ENCODE peak calls at places on chromosome 2, in eight cellular contexts. One of them, this sample, is unnamed.

GRCh38 chr2:222709191-222709891 is 37.9 kb downstream of the MOGAT1 start:
- DNase-seq in AG04449: peak
- DNase-seq in amygdala: peak
- DNase-seq in HFFc6: peak
- DNase-seq in foreskin fibroblast: peak
- DNase-seq in stimulated activated CD4-positive, alpha-beta T cell treated with anti-CD3 and anti-CD28 coated beads, Interleukin-15, amount 100 ng/mL, for 48 hours: no peak
- DNase-seq in right cardiac atrium: peak
- DNase-seq in activated CD4-positive, alpha-beta T cell treated with anti-CD3 and anti-CD28 coated beads, Interleukin-2, amount 50 U/mL, for 4 hours: no peak
- DNase-seq in this sample: peak

GRCh38 chr2:45578056-45578843 is 32.8 kb downstream of the SRBD1 start:
- DNase-seq in right cardiac atrium: no peak
- DNase-seq in stimulated activated CD4-positive, alpha-beta T cell treated with anti-CD3 and anti-CD28 coated beads, Interleukin-15, amount 100 ng/mL, for 48 hours: no peak
- DNase-seq in AG04449: no peak
- DNase-seq in amygdala: no peak
- DNase-seq in activated CD4-positive, alpha-beta T cell treated with anti-CD3 and anti-CD28 coated beads, Interleukin-2, amount 50 U/mL, for 4 hours: peak
- DNase-seq in foreskin fibroblast: peak
- DNase-seq in HFFc6: peak
- DNase-seq in this sample: no peak

GRCh38 chr2:172098287-172098649 is 4.4 kb downstream of the DLX2 start:
- DNase-seq in stimulated activated CD4-positive, alpha-beta T cell treated with anti-CD3 and anti-CD28 coated beads, Interleukin-15, amount 100 ng/mL, for 48 hours: no peak
- DNase-seq in right cardiac atrium: no peak
- DNase-seq in amygdala: no peak
- DNase-seq in foreskin fibroblast: no peak
- DNase-seq in activated CD4-positive, alpha-beta T cell treated with anti-CD3 and anti-CD28 coated beads, Interleukin-2, amount 50 U/mL, for 4 hours: no peak
- DNase-seq in HFFc6: no peak
- DNase-seq in AG04449: no peak
- DNase-seq in this sample: no peak

GRCh38 chr2:73851274-73851673 is 22.5 kb downstream of the STAMBP start:
- DNase-seq in activated CD4-positive, alpha-beta T cell treated with anti-CD3 and anti-CD28 coated beads, Interleukin-2, amount 50 U/mL, for 4 hours: no peak
- DNase-seq in foreskin fibroblast: peak
- DNase-seq in AG04449: no peak
- DNase-seq in amygdala: no peak
- DNase-seq in stimulated activated CD4-positive, alpha-beta T cell treated with anti-CD3 and anti-CD28 coated beads, Interleukin-15, amount 100 ng/mL, for 48 hours: no peak
- DNase-seq in HFFc6: no peak
- DNase-seq in right cardiac atrium: no peak
- DNase-seq in this sample: no peak

GRCh38 chr2:236986524-236987330 is 99.0 kb upstream of the COPS8 start:
- DNase-seq in stimulated activated CD4-positive, alpha-beta T cell treated with anti-CD3 and anti-CD28 coated beads, Interleukin-15, amount 100 ng/mL, for 48 hours: no peak
- DNase-seq in amygdala: no peak
- DNase-seq in foreskin fibroblast: no peak
- DNase-seq in right cardiac atrium: no peak
- DNase-seq in HFFc6: no peak
- DNase-seq in activated CD4-positive, alpha-beta T cell treated with anti-CD3 and anti-CD28 coated beads, Interleukin-2, amount 50 U/mL, for 4 hours: no peak
- DNase-seq in AG04449: no peak
- DNase-seq in this sample: no peak

GRCh38 chr2:238242731-238243495 is 3.1 kb upstream of the HES6 start:
- DNase-seq in AG04449: no peak
- DNase-seq in foreskin fibroblast: no peak
- DNase-seq in right cardiac atrium: peak
- DNase-seq in amygdala: no peak
- DNase-seq in stimulated activated CD4-positive, alpha-beta T cell treated with anti-CD3 and anti-CD28 coated beads, Interleukin-15, amount 100 ng/mL, for 48 hours: no peak
- DNase-seq in HFFc6: no peak
- DNase-seq in activated CD4-positive, alpha-beta T cell treated with anti-CD3 and anti-CD28 coated beads, Interleukin-2, amount 50 U/mL, for 4 hours: no peak
- DNase-seq in this sample: no peak

GRCh38 chr2:69932596-69932922 is 17.6 kb downstream of the MXD1 start:
- DNase-seq in stimulated activated CD4-positive, alpha-beta T cell treated with anti-CD3 and anti-CD28 coated beads, Interleukin-15, amount 100 ng/mL, for 48 hours: no peak
- DNase-seq in foreskin fibroblast: peak
- DNase-seq in activated CD4-positive, alpha-beta T cell treated with anti-CD3 and anti-CD28 coated beads, Interleukin-2, amount 50 U/mL, for 4 hours: no peak
- DNase-seq in amygdala: no peak
- DNase-seq in AG04449: no peak
- DNase-seq in right cardiac atrium: no peak
- DNase-seq in HFFc6: no peak
- DNase-seq in this sample: no peak

GRCh38 chr2:102717308-102718018 is 44.4 kb upstream of the TMEM182 start:
- DNase-seq in amygdala: no peak
- DNase-seq in AG04449: peak
- DNase-seq in activated CD4-positive, alpha-beta T cell treated with anti-CD3 and anti-CD28 coated beads, Interleukin-2, amount 50 U/mL, for 4 hours: no peak
- DNase-seq in HFFc6: peak
- DNase-seq in stimulated activated CD4-positive, alpha-beta T cell treated with anti-CD3 and anti-CD28 coated beads, Interleukin-15, amount 100 ng/mL, for 48 hours: no peak
- DNase-seq in right cardiac atrium: no peak
- DNase-seq in foreskin fibroblast: peak
- DNase-seq in this sample: peak

GRCh38 chr2:69525261-69525660 is 88.0 kb upstream of the NFU1 start:
- DNase-seq in stimulated activated CD4-positive, alpha-beta T cell treated with anti-CD3 and anti-CD28 coated beads, Interleukin-15, amount 100 ng/mL, for 48 hours: no peak
- DNase-seq in AG04449: no peak
- DNase-seq in foreskin fibroblast: no peak
- DNase-seq in right cardiac atrium: no peak
- DNase-seq in activated CD4-positive, alpha-beta T cell treated with anti-CD3 and anti-CD28 coated beads, Interleukin-2, amount 50 U/mL, for 4 hours: no peak
- DNase-seq in HFFc6: no peak
- DNase-seq in amygdala: no peak
- DNase-seq in this sample: no peak

GRCh38 chr2:151886235-151886634 is 58.0 kb upstream of the ARL5A start:
- DNase-seq in AG04449: no peak
- DNase-seq in right cardiac atrium: no peak
- DNase-seq in HFFc6: no peak
- DNase-seq in foreskin fibroblast: peak
- DNase-seq in activated CD4-positive, alpha-beta T cell treated with anti-CD3 and anti-CD28 coated beads, Interleukin-2, amount 50 U/mL, for 4 hours: no peak
- DNase-seq in amygdala: no peak
- DNase-seq in stimulated activated CD4-positive, alpha-beta T cell treated with anti-CD3 and anti-CD28 coated beads, Interleukin-15, amount 100 ng/mL, for 48 hours: no peak
- DNase-seq in this sample: peak

GRCh38 chr2:172615862-172616261 is 60.0 kb downstream of the PDK1 start:
- DNase-seq in stimulated activated CD4-positive, alpha-beta T cell treated with anti-CD3 and anti-CD28 coated beads, Interleukin-15, amount 100 ng/mL, for 48 hours: no peak
- DNase-seq in foreskin fibroblast: peak
- DNase-seq in activated CD4-positive, alpha-beta T cell treated with anti-CD3 and anti-CD28 coated beads, Interleukin-2, amount 50 U/mL, for 4 hours: no peak
- DNase-seq in HFFc6: no peak
- DNase-seq in right cardiac atrium: no peak
- DNase-seq in AG04449: no peak
- DNase-seq in amygdala: no peak
- DNase-seq in this sample: no peak

GRCh38 chr2:27494284-27494943 is 586 bp downstream of the FNDC4 start:
- DNase-seq in amygdala: no peak
- DNase-seq in HFFc6: no peak
- DNase-seq in activated CD4-positive, alpha-beta T cell treated with anti-CD3 and anti-CD28 coated beads, Interleukin-2, amount 50 U/mL, for 4 hours: no peak
- DNase-seq in foreskin fibroblast: peak
- DNase-seq in right cardiac atrium: peak
- DNase-seq in AG04449: no peak
- DNase-seq in stimulated activated CD4-positive, alpha-beta T cell treated with anti-CD3 and anti-CD28 coated beads, Interleukin-15, amount 100 ng/mL, for 48 hours: no peak
- DNase-seq in this sample: peak

GRCh38 chr2:238430781-238431180 is 4.1 kb downstream of the ASB1 start:
- DNase-seq in stimulated activated CD4-positive, alpha-beta T cell treated with anti-CD3 and anti-CD28 coated beads, Interleukin-15, amount 100 ng/mL, for 48 hours: no peak
- DNase-seq in activated CD4-positive, alpha-beta T cell treated with anti-CD3 and anti-CD28 coated beads, Interleukin-2, amount 50 U/mL, for 4 hours: no peak
- DNase-seq in amygdala: no peak
- DNase-seq in foreskin fibroblast: no peak
- DNase-seq in AG04449: no peak
- DNase-seq in right cardiac atrium: no peak
- DNase-seq in HFFc6: no peak
- DNase-seq in this sample: no peak

GRCh38 chr2:120979921-120980320 is 244.3 kb downstream of the GLI2 start:
- DNase-seq in foreskin fibroblast: no peak
- DNase-seq in amygdala: no peak
- DNase-seq in stimulated activated CD4-positive, alpha-beta T cell treated with anti-CD3 and anti-CD28 coated beads, Interleukin-15, amount 100 ng/mL, for 48 hours: no peak
- DNase-seq in HFFc6: no peak
- DNase-seq in AG04449: no peak
- DNase-seq in activated CD4-positive, alpha-beta T cell treated with anti-CD3 and anti-CD28 coated beads, Interleukin-2, amount 50 U/mL, for 4 hours: no peak
- DNase-seq in right cardiac atrium: no peak
- DNase-seq in this sample: no peak

GRCh38 chr2:100757621-100758394 is 62.1 kb upstream of the NPAS2 start:
- DNase-seq in right cardiac atrium: no peak
- DNase-seq in activated CD4-positive, alpha-beta T cell treated with anti-CD3 and anti-CD28 coated beads, Interleukin-2, amount 50 U/mL, for 4 hours: no peak
- DNase-seq in foreskin fibroblast: peak
- DNase-seq in AG04449: peak
- DNase-seq in stimulated activated CD4-positive, alpha-beta T cell treated with anti-CD3 and anti-CD28 coated beads, Interleukin-15, amount 100 ng/mL, for 48 hours: no peak
- DNase-seq in HFFc6: peak
- DNase-seq in amygdala: no peak
- DNase-seq in this sample: peak

GRCh38 chr2:25618676-25619075 is 54.7 kb downstream of the DTNB start:
- DNase-seq in activated CD4-positive, alpha-beta T cell treated with anti-CD3 and anti-CD28 coated beads, Interleukin-2, amount 50 U/mL, for 4 hours: no peak
- DNase-seq in HFFc6: peak
- DNase-seq in amygdala: no peak
- DNase-seq in AG04449: no peak
- DNase-seq in right cardiac atrium: no peak
- DNase-seq in stimulated activated CD4-positive, alpha-beta T cell treated with anti-CD3 and anti-CD28 coated beads, Interleukin-15, amount 100 ng/mL, for 48 hours: no peak
- DNase-seq in foreskin fibroblast: peak
- DNase-seq in this sample: peak

This sample was measured in stromal cell of bone marrow.